ENCODE peak calls at places on chromosomes 7 and 10, in nine cellular contexts. L is cardiac fibroblast; J is dorsolateral prefrontal cortex; P is C1 segment of cervical spinal cord; U is AG04450; M is substantia nigra; G is heart left ventricle; H is fibroblast of pulmonary artery; A is CD8-positive, alpha-beta memory T cell. D is an unnamed sample.

GRCh38 chr10:79354141-79354540 is 6.9 kb downstream of the PPIF start:
- DNase-seq in M (no peak), P (no peak), J (no peak), U (no peak), G (no peak), A (no peak), L (no peak), H (no peak), D (no peak)

GRCh38 chr10:58706836-58707235 is 194.2 kb downstream of the BICC1 start:
- DNase-seq in G (no peak), U (no peak), P (no peak), A (no peak), J (no peak), M (no peak), L (no peak), H (no peak), D (no peak)

GRCh38 chr7:25885057-25885576 is 266.9 kb upstream of the NFE2L3 start:
- DNase-seq in A (no peak), G (no peak), L (no peak), P (no peak), M (no peak), J (no peak), U (no peak), H (no peak), D (no peak)

GRCh38 chr10:10609379-10609955 is 408.2 kb upstream of the CELF2 start:
- DNase-seq in G (no peak), J (peak), P (no peak), L (no peak), U (no peak), M (no peak), A (no peak), H (no peak), D (no peak)

GRCh38 chr7:151244156-151244870 is 4.2 kb downstream of the SMARCD3 start:
- DNase-seq in A (peak), L (peak), G (peak), J (peak), M (no peak), U (no peak), H (peak), P (no peak), D (peak)

GRCh38 chr7:24756545-24756988 is 697 bp downstream of the GSDME start:
- DNase-seq in H (no peak), L (no peak), P (no peak), J (peak), A (no peak), M (no peak), G (peak), U (no peak), D (no peak)

GRCh38 chr10:65723525-65723924 is 1202.3 kb upstream of the LRRTM3 start:
- DNase-seq in U (no peak), H (no peak), J (no peak), P (no peak), L (no peak), A (no peak), G (no peak), M (no peak), D (no peak)

GRCh38 chr10:57465155-57465554 is 802.5 kb downstream of the IPMK start:
- DNase-seq in M (no peak), G (no peak), H (no peak), U (no peak), P (no peak), L (no peak), A (no peak), J (no peak), D (no peak)

GRCh38 chr10:123581656-123582055 is 84.5 kb upstream of the GPR26 start:
- DNase-seq in H (no peak), A (no peak), G (no peak), J (no peak), L (no peak), M (no peak), U (no peak), P (no peak), D (no peak)

GRCh38 chr10:96450514-96451207 is 63.1 kb downstream of the TLL2 start:
- DNase-seq in U (no peak), G (no peak), M (no peak), H (no peak), A (no peak), J (no peak), L (no peak), P (no peak), D (no peak)

GRCh38 chr10:84294766-84295447 is 33.5 kb upstream of the CCSER2 start:
- DNase-seq in P (no peak), G (no peak), H (no peak), J (no peak), A (no peak), U (no peak), L (no peak), M (no peak), D (no peak)

GRCh38 chr10:117264776-117265175 is 23.9 kb downstream of the SLC18A2 start:
- DNase-seq in M (no peak), A (no peak), G (no peak), H (no peak), U (no peak), L (no peak), P (no peak), J (no peak), D (no peak)

GRCh38 chr7:55571534-55572377 is 546 bp downstream of the VOPP1 start:
- DNase-seq in M (peak), G (peak), A (peak), L (peak), U (no peak), H (peak), P (no peak), J (no peak), D (no peak)

GRCh38 chr10:22713853-22714523 is 390 bp downstream of the PIP4K2A start:
- DNase-seq in A (no peak), M (no peak), G (peak), J (no peak), P (no peak), U (no peak), L (peak), H (peak), D (no peak)

GRCh38 chr7:698515-699259 is 27.8 kb upstream of the DNAAF5 start:
- DNase-seq in P (no peak), L (no peak), A (no peak), H (no peak), J (no peak), G (no peak), U (no peak), M (no peak), D (no peak)

GRCh38 chr7:74012842-74013249 is 15.1 kb upstream of the ELN start:
- DNase-seq in G (no peak), J (no peak), H (no peak), U (no peak), M (no peak), P (no peak), L (peak), A (no peak), D (no peak)

D was measured in fibroblast of the conjunctiva.